ENCODE peak calls at places on chromosomes 4 and X, in nine cellular contexts. Z is endodermal cell; P is effector memory CD8-positive, alpha-beta T cell; R is tibial artery; Y is M059J; T is cardiac fibroblast; A is adrenal gland; E is NCI-H1105 treated with DMSO at 0.1 percent for 48 hours; S is type B pancreatic cell. U is an unnamed sample.
A peak's percentile ranks its signal among the peaks of the same experiment; 100 is the strongest.

GRCh38 chrX:154490414-154491083 is at the start of gene SLC10A3:
- DNase-seq in P (peak; percentile 79), T (peak; percentile 96), R (peak; percentile 90), A (peak; percentile 97), Z (peak; percentile 97), Y (peak; percentile 97), E (peak; percentile 94), S (peak; percentile 92), U (peak; percentile 95)

GRCh38 chrX:40099046-40099968 is 1.5 kb upstream of the BCOR start:
- DNase-seq in P (peak; percentile 38), Z (peak; percentile 87), S (no peak), T (no peak), A (peak; percentile 68), E (no peak), R (no peak), Y (peak; percentile 48), U (peak; percentile 59)

GRCh38 chr4:27305246-27305645 is 444.6 kb downstream of the STIM2 start:
- DNase-seq in E (no peak), Z (no peak), A (no peak), Y (no peak), T (no peak), S (no peak), R (no peak), P (no peak), U (no peak)

GRCh38 chrX:143635915-143636314 is at the start of gene SLITRK4:
- DNase-seq in T (peak; percentile 76), Y (no peak), A (peak; percentile 48), Z (peak; percentile 90), P (no peak), E (no peak), S (no peak), R (no peak), U (peak; percentile 77)

GRCh38 chr4:42282081-42282901 is 115.0 kb upstream of the SHISA3 start:
- DNase-seq in S (no peak), R (peak; percentile 52), Z (peak; percentile 81), T (peak; percentile 89), E (peak; percentile 67), Y (peak; percentile 82), P (peak; percentile 2), A (peak; percentile 80), U (peak; percentile 92)

GRCh38 chr4:107721436-107722090 is 1.5 kb upstream of the PAPSS1 start:
- DNase-seq in R (no peak), S (no peak), T (no peak), A (no peak), Z (peak; percentile 83), Y (no peak), P (peak; percentile 32), E (no peak), U (peak; percentile 56)

GRCh38 chrX:134171661-134172587 is 65.1 kb upstream of the CCDC160 start:
- DNase-seq in A (no peak), T (peak; percentile 6), Y (peak; percentile 18), S (peak; percentile 68), E (no peak), P (no peak), Z (peak; percentile 74), R (peak; percentile 34), U (peak; percentile 69)

GRCh38 chrX:72100051-72100755 is 31.5 kb downstream of the RTL5 start:
- DNase-seq in R (no peak), T (no peak), A (no peak), Y (no peak), P (peak; percentile 37), E (no peak), Z (no peak), S (no peak), U (no peak)

GRCh38 chrX:8738588-8739189 is 6.8 kb upstream of the ANOS1 start:
- DNase-seq in T (peak; percentile 59), A (peak; percentile 71), Y (peak; percentile 31), S (no peak), Z (peak; percentile 77), P (peak; percentile 12), R (peak; percentile 27), E (peak; percentile 42), U (peak; percentile 63)

GRCh38 chrX:38220024-38220935 is at the start of gene SRPX:
- DNase-seq in P (no peak), A (peak; percentile 55), R (peak; percentile 34), T (peak; percentile 74), E (peak; percentile 23), Y (peak; percentile 83), Z (peak; percentile 76), S (peak; percentile 68), U (peak; percentile 67)

GRCh38 chr4:150321113-150321512 is 242.9 kb downstream of the DCLK2 start:
- DNase-seq in T (no peak), A (no peak), Z (peak; percentile 76), Y (no peak), E (no peak), R (no peak), P (no peak), S (no peak), U (no peak)

GRCh38 chrX:103467870-103468269 is 51.4 kb downstream of the RAB40A start:
- DNase-seq in T (no peak), Y (no peak), S (no peak), A (no peak), Z (no peak), R (no peak), E (no peak), P (no peak), U (no peak)

GRCh38 chrX:261858-262390 is 19.3 kb upstream of the PLCXD1 start:
- DNase-seq in S (peak; percentile 40), Z (peak; percentile 58), A (no peak), E (no peak), P (no peak), Y (no peak), R (no peak), T (peak; percentile 26), U (no peak)

GRCh38 chrX:47662144-47662657 is 3.2 kb upstream of the UXT start:
- DNase-seq in T (peak; percentile 87), P (no peak), R (peak; percentile 24), S (no peak), Z (no peak), Y (peak; percentile 82), A (no peak), E (no peak), U (no peak)

GRCh38 chr4:39635023-39635422 is 3.6 kb downstream of the SMIM14 start:
- DNase-seq in Y (no peak), P (no peak), R (no peak), E (no peak), T (no peak), Z (peak; percentile 77), S (no peak), A (no peak), U (no peak)

GRCh38 chr4:55125763-55126541 is 557 bp upstream of the KDR start:
- DNase-seq in A (no peak), R (peak; percentile 38), S (no peak), P (no peak), Y (peak; percentile 8), Z (peak; percentile 69), E (no peak), T (peak; percentile 33), U (peak; percentile 56)

GRCh38 chrX:67779099-67779498 is 235.3 kb downstream of the AR start:
- DNase-seq in Z (no peak), Y (no peak), A (no peak), R (no peak), S (no peak), P (no peak), E (no peak), T (no peak), U (no peak)

GRCh38 chr4:98203406-98204235 is 57.6 kb upstream of the RAP1GDS1 start:
- DNase-seq in T (no peak), A (no peak), E (no peak), P (no peak), R (no peak), S (no peak), Y (no peak), Z (no peak), U (no peak)

U was measured in neural progenitor cell.